ENCODE peak calls at places on chromosome 21, in eight cellular contexts. One of them, this sample, is unnamed.

GRCh38 chr21:23921670-23922418 is 1685.4 kb downstream of the MRPL39 start:
- DNase-seq in DND-41: peak
- DNase-seq in AG09309: no peak
- DNase-seq in Panc1: no peak
- DNase-seq in neural crest cell: no peak
- DNase-seq in HFF-Myc: no peak
- DNase-seq in lower leg skin: no peak
- DNase-seq in endothelial cell: no peak
- DNase-seq in this sample: no peak

GRCh38 chr21:45874716-45875415 is 106.7 kb upstream of the COL6A1 start:
- DNase-seq in Panc1: no peak
- DNase-seq in AG09309: peak
- DNase-seq in HFF-Myc: peak
- DNase-seq in DND-41: no peak
- DNase-seq in neural crest cell: no peak
- DNase-seq in endothelial cell: no peak
- DNase-seq in lower leg skin: peak
- DNase-seq in this sample: no peak

GRCh38 chr21:38733973-38734546 is 71.7 kb upstream of the ETS2 start:
- DNase-seq in HFF-Myc: peak
- DNase-seq in lower leg skin: peak
- DNase-seq in Panc1: peak
- DNase-seq in AG09309: no peak
- DNase-seq in DND-41: peak
- DNase-seq in neural crest cell: peak
- DNase-seq in endothelial cell: peak
- DNase-seq in this sample: peak

GRCh38 chr21:32321480-32321879 is 22.8 kb downstream of the MRAP start:
- DNase-seq in lower leg skin: no peak
- DNase-seq in DND-41: no peak
- DNase-seq in AG09309: no peak
- DNase-seq in endothelial cell: no peak
- DNase-seq in neural crest cell: no peak
- DNase-seq in Panc1: no peak
- DNase-seq in HFF-Myc: no peak
- DNase-seq in this sample: no peak

GRCh38 chr21:45482899-45483821 is 59.1 kb downstream of the SLC19A1 start:
- DNase-seq in DND-41: no peak
- DNase-seq in Panc1: no peak
- DNase-seq in endothelial cell: no peak
- DNase-seq in AG09309: no peak
- DNase-seq in neural crest cell: no peak
- DNase-seq in lower leg skin: no peak
- DNase-seq in HFF-Myc: no peak
- DNase-seq in this sample: peak

GRCh38 chr21:45959779-45960390 is 21.7 kb upstream of the COL6A1 start:
- DNase-seq in neural crest cell: no peak
- DNase-seq in HFF-Myc: no peak
- DNase-seq in endothelial cell: no peak
- DNase-seq in AG09309: no peak
- DNase-seq in Panc1: no peak
- DNase-seq in DND-41: no peak
- DNase-seq in lower leg skin: no peak
- DNase-seq in this sample: no peak

GRCh38 chr21:16644690-16645089 is 868.2 kb upstream of the CXADR start:
- DNase-seq in endothelial cell: no peak
- DNase-seq in lower leg skin: no peak
- DNase-seq in Panc1: no peak
- DNase-seq in AG09309: peak
- DNase-seq in HFF-Myc: no peak
- DNase-seq in DND-41: no peak
- DNase-seq in neural crest cell: no peak
- DNase-seq in this sample: no peak

GRCh38 chr21:42533963-42534355 is 20.3 kb downstream of the SLC37A1 start:
- DNase-seq in HFF-Myc: no peak
- DNase-seq in neural crest cell: no peak
- DNase-seq in Panc1: no peak
- DNase-seq in lower leg skin: no peak
- DNase-seq in AG09309: no peak
- DNase-seq in DND-41: no peak
- DNase-seq in endothelial cell: no peak
- DNase-seq in this sample: peak

GRCh38 chr21:39805983-39806382 is 61.0 kb downstream of the IGSF5 start:
- DNase-seq in endothelial cell: no peak
- DNase-seq in Panc1: no peak
- DNase-seq in DND-41: no peak
- DNase-seq in lower leg skin: no peak
- DNase-seq in AG09309: no peak
- DNase-seq in HFF-Myc: no peak
- DNase-seq in neural crest cell: no peak
- DNase-seq in this sample: no peak

GRCh38 chr21:37849703-37850102 is 66.6 kb downstream of the KCNJ6 start:
- DNase-seq in neural crest cell: no peak
- DNase-seq in AG09309: peak
- DNase-seq in Panc1: no peak
- DNase-seq in lower leg skin: no peak
- DNase-seq in HFF-Myc: no peak
- DNase-seq in DND-41: no peak
- DNase-seq in endothelial cell: no peak
- DNase-seq in this sample: no peak

GRCh38 chr21:45381036-45381787 is 23.8 kb upstream of the COL18A1 start:
- DNase-seq in AG09309: no peak
- DNase-seq in lower leg skin: no peak
- DNase-seq in neural crest cell: no peak
- DNase-seq in DND-41: no peak
- DNase-seq in HFF-Myc: no peak
- DNase-seq in endothelial cell: no peak
- DNase-seq in Panc1: no peak
- DNase-seq in this sample: no peak

GRCh38 chr21:38863291-38863690 is 57.6 kb downstream of the ETS2 start:
- DNase-seq in lower leg skin: no peak
- DNase-seq in DND-41: no peak
- DNase-seq in Panc1: no peak
- DNase-seq in neural crest cell: no peak
- DNase-seq in AG09309: no peak
- DNase-seq in endothelial cell: no peak
- DNase-seq in HFF-Myc: no peak
- DNase-seq in this sample: no peak

GRCh38 chr21:27423906-27424595 is 457.2 kb upstream of the ADAMTS5 start:
- DNase-seq in HFF-Myc: no peak
- DNase-seq in lower leg skin: no peak
- DNase-seq in neural crest cell: no peak
- DNase-seq in DND-41: no peak
- DNase-seq in Panc1: no peak
- DNase-seq in AG09309: peak
- DNase-seq in endothelial cell: no peak
- DNase-seq in this sample: no peak

GRCh38 chr21:45909238-45909785 is 72.3 kb upstream of the COL6A1 start:
- DNase-seq in AG09309: no peak
- DNase-seq in Panc1: no peak
- DNase-seq in DND-41: no peak
- DNase-seq in HFF-Myc: no peak
- DNase-seq in lower leg skin: no peak
- DNase-seq in neural crest cell: no peak
- DNase-seq in endothelial cell: no peak
- DNase-seq in this sample: no peak

GRCh38 chr21:38810034-38810825 is 4.5 kb downstream of the ETS2 start:
- DNase-seq in DND-41: no peak
- DNase-seq in endothelial cell: no peak
- DNase-seq in Panc1: no peak
- DNase-seq in HFF-Myc: no peak
- DNase-seq in neural crest cell: no peak
- DNase-seq in AG09309: no peak
- DNase-seq in lower leg skin: no peak
- DNase-seq in this sample: no peak

GRCh38 chr21:22174746-22175145 is 1176.5 kb downstream of the NCAM2 start:
- DNase-seq in neural crest cell: no peak
- DNase-seq in lower leg skin: no peak
- DNase-seq in AG09309: no peak
- DNase-seq in HFF-Myc: no peak
- DNase-seq in Panc1: no peak
- DNase-seq in DND-41: no peak
- DNase-seq in endothelial cell: no peak
- DNase-seq in this sample: no peak

GRCh38 chr21:26934383-26934782 is 32.5 kb downstream of the ADAMTS5 start:
- DNase-seq in Panc1: no peak
- DNase-seq in HFF-Myc: no peak
- DNase-seq in endothelial cell: no peak
- DNase-seq in neural crest cell: no peak
- DNase-seq in AG09309: no peak
- DNase-seq in lower leg skin: no peak
- DNase-seq in DND-41: no peak
- DNase-seq in this sample: no peak

GRCh38 chr21:36763305-36763704 is 64.4 kb downstream of the SIM2 start:
- DNase-seq in DND-41: no peak
- DNase-seq in lower leg skin: no peak
- DNase-seq in endothelial cell: no peak
- DNase-seq in Panc1: no peak
- DNase-seq in HFF-Myc: no peak
- DNase-seq in AG09309: no peak
- DNase-seq in neural crest cell: no peak
- DNase-seq in this sample: no peak
- TF ChIP-seq CTCF in DND-41: no peak
- TF ChIP-seq CTCF in lower leg skin: no peak
- TF ChIP-seq CTCF in endothelial cell: no peak
- TF ChIP-seq CTCF in Panc1: no peak
- TF ChIP-seq CTCF in HFF-Myc: no peak
- TF ChIP-seq CTCF in AG09309: no peak
- TF ChIP-seq CTCF in neural crest cell: no peak
- TF ChIP-seq CTCF in this sample: no peak

GRCh38 chr21:18249542-18250152 is 5.0 kb downstream of the CHODL start:
- DNase-seq in neural crest cell: no peak
- DNase-seq in AG09309: no peak
- DNase-seq in endothelial cell: no peak
- DNase-seq in lower leg skin: no peak
- DNase-seq in DND-41: no peak
- DNase-seq in HFF-Myc: no peak
- DNase-seq in Panc1: no peak
- DNase-seq in this sample: no peak
- TF ChIP-seq CTCF in neural crest cell: peak
- TF ChIP-seq CTCF in AG09309: no peak
- TF ChIP-seq CTCF in endothelial cell: no peak
- TF ChIP-seq CTCF in lower leg skin: no peak
- TF ChIP-seq CTCF in DND-41: no peak
- TF ChIP-seq CTCF in HFF-Myc: peak
- TF ChIP-seq CTCF in Panc1: no peak
- TF ChIP-seq CTCF in this sample: no peak

DNA sequence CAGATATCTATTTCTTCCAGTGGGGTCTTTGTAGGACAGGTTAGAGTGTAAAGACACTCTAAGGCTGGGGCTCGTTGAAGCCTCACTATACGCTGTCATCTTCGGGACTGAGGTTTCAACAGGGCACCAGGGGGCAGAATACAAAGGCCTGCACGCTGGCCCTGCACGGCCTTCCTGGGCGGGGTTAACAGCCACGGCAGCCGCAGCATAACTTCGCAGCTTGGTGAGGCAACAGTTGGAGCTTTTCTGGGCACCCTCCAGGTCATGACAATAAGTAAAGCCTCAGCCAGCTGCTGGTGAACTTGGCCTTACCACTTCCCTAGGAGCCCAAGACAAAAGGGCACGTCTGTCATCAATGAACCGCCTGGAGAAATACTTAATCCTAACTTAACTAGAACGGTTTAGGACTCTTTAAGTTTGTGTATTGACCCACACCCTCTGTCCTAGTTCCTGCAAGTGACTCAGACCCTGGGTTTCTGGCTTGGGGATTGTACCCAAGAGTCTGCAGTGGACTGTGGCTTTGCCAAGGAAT is 2.3 kb upstream of the RUNX1 start:
- DNase-seq in Panc1: no peak
- DNase-seq in lower leg skin: peak
- DNase-seq in HFF-Myc: peak
- DNase-seq in DND-41: peak
- DNase-seq in endothelial cell: peak
- DNase-seq in neural crest cell: peak
- DNase-seq in AG09309: peak
- DNase-seq in this sample: peak
- TF ChIP-seq CTCF in Panc1: peak
- TF ChIP-seq CTCF in lower leg skin: no peak
- TF ChIP-seq CTCF in HFF-Myc: peak
- TF ChIP-seq CTCF in DND-41: peak
- TF ChIP-seq CTCF in endothelial cell: peak
- TF ChIP-seq CTCF in neural crest cell: peak
- TF ChIP-seq CTCF in AG09309: peak
- TF ChIP-seq CTCF in this sample: peak

GRCh38 chr21:34035619-34036354 is 37.6 kb upstream of the MRPS6 start:
- DNase-seq in endothelial cell: no peak
- DNase-seq in neural crest cell: no peak
- DNase-seq in DND-41: no peak
- DNase-seq in AG09309: no peak
- DNase-seq in lower leg skin: peak
- DNase-seq in Panc1: no peak
- DNase-seq in HFF-Myc: no peak
- DNase-seq in this sample: no peak

GRCh38 chr21:34037009-34037408 is 36.4 kb upstream of the MRPS6 start:
- DNase-seq in AG09309: no peak
- DNase-seq in lower leg skin: no peak
- DNase-seq in DND-41: no peak
- DNase-seq in neural crest cell: no peak
- DNase-seq in endothelial cell: no peak
- DNase-seq in HFF-Myc: no peak
- DNase-seq in Panc1: no peak
- DNase-seq in this sample: no peak

GRCh38 chr21:34031835-34032370 is 41.5 kb upstream of the MRPS6 start:
- DNase-seq in endothelial cell: no peak
- DNase-seq in neural crest cell: no peak
- DNase-seq in Panc1: no peak
- DNase-seq in DND-41: no peak
- DNase-seq in HFF-Myc: no peak
- DNase-seq in lower leg skin: no peak
- DNase-seq in AG09309: no peak
- DNase-seq in this sample: no peak

GRCh38 chr21:34037446-34037845 is 35.9 kb upstream of the MRPS6 start:
- DNase-seq in AG09309: no peak
- DNase-seq in lower leg skin: no peak
- DNase-seq in HFF-Myc: peak
- DNase-seq in neural crest cell: no peak
- DNase-seq in Panc1: no peak
- DNase-seq in DND-41: no peak
- DNase-seq in endothelial cell: no peak
- DNase-seq in this sample: no peak

DNA sequence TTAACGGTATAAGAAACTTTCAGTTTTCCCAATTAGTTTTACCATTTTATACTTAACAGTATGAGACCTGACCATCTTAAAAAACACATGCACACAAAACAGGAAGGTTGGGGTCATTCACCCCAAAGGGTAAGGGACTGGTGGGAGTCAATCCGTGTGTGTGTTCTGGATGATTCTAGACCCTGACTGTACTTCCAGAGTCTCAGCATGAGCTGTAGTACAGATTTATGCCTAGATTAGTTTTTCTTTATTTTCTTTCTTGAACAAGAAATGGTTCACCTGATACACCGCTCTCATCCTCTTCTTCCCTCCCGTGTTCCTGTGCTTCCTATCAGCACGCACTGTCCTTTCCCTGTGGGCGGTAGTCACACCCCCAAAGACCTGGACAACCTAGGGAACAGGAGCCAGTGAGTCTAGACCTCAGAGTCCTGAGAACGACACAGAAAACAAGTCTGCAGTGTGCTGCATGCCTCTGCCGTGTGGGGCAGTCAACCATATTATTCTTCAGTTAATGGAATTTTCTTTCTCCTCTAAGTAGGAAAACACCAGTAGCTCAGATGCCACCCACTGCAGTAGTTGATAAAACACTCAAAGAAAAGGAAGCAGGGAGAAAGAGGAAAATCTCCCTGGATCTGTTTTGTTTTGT is 38.9 kb upstream of the MRPS6 start:
- DNase-seq in DND-41: no peak
- DNase-seq in endothelial cell: no peak
- DNase-seq in Panc1: no peak
- DNase-seq in lower leg skin: no peak
- DNase-seq in neural crest cell: no peak
- DNase-seq in AG09309: no peak
- DNase-seq in HFF-Myc: no peak
- DNase-seq in this sample: no peak
- TF ChIP-seq CTCF in DND-41: no peak
- TF ChIP-seq CTCF in endothelial cell: no peak
- TF ChIP-seq CTCF in Panc1: no peak
- TF ChIP-seq CTCF in lower leg skin: no peak
- TF ChIP-seq CTCF in neural crest cell: no peak
- TF ChIP-seq CTCF in AG09309: no peak
- TF ChIP-seq CTCF in HFF-Myc: no peak
- TF ChIP-seq CTCF in this sample: no peak

This sample was measured in natural killer cell.